ENCODE peak calls at places on chromosome 11, in five cellular contexts. U, N, R, F and Z are unnamed samples.

GRCh38 chr11:78268516-78269410 is 80.0 kb downstream of the USP35 start:
- DNase-seq in U (no peak), N (no peak), R (no peak), F (no peak), Z (no peak)

GRCh38 chr11:128326791-128327190 is 260.6 kb downstream of the ETS1 start:
- DNase-seq in U (no peak), N (no peak), R (no peak), F (no peak), Z (no peak)

GRCh38 chr11:74116719-74117118 is 54.1 kb downstream of the C2CD3 start:
- DNase-seq in U (no peak), N (no peak), R (no peak), F (no peak), Z (no peak)

GRCh38 chr11:120141144-120142071 is 3.5 kb upstream of the TRIM29 start:
- DNase-seq in U (no peak), N (no peak), R (no peak), F (no peak), Z (no peak)

GRCh38 chr11:104907521-104908185 is 9.4 kb upstream of the CASP12 start:
- DNase-seq in U (no peak), N (no peak), R (no peak), F (no peak), Z (no peak)

GRCh38 chr11:60902625-60903024 is 3.8 kb downstream of the PRPF19 start:
- DNase-seq in U (no peak), N (no peak), R (no peak), F (no peak), Z (no peak)

GRCh38 chr11:61021661-61022212 is 50.3 kb downstream of the CD6 start:
- DNase-seq in U (no peak), N (peak; percentile 75), R (peak; percentile 78), F (peak; percentile 76), Z (no peak)

GRCh38 chr11:75240381-75241035 is at the start of gene TPBGL:
- DNase-seq in U (peak; percentile 57), N (no peak), R (peak; percentile 20), F (no peak), Z (peak; percentile 12)

GRCh38 chr11:77207618-77208313 is 79.7 kb downstream of the MYO7A start:
- DNase-seq in U (no peak), N (no peak), R (no peak), F (no peak), Z (no peak)

GRCh38 chr11:61148016-61148640 is 13.1 kb downstream of the VPS37C start:
- DNase-seq in U (no peak), N (no peak), R (no peak), F (no peak), Z (peak; percentile 84)

GRCh38 chr11:72297828-72298227 is 53.9 kb upstream of the PHOX2A start:
- DNase-seq in U (no peak), N (no peak), R (no peak), F (no peak), Z (no peak)

GRCh38 chr11:65439331-65440181 is 17.0 kb downstream of the NEAT1 start:
- DNase-seq in U (no peak), N (no peak), R (no peak), F (no peak), Z (peak; percentile 38)

GRCh38 chr11:83566948-83567347 is 280.8 kb upstream of the CCDC90B start:
- DNase-seq in U (no peak), N (no peak), R (no peak), F (no peak), Z (no peak)

GRCh38 chr11:118605116-118605867 is 2.1 kb upstream of the PHLDB1 start:
- DNase-seq in U (no peak), N (peak; percentile 62), R (no peak), F (no peak), Z (no peak)

GRCh38 chr11:111917312-111917711 is 1.4 kb upstream of the C11orf52 start:
- DNase-seq in U (no peak), N (no peak), R (no peak), F (no peak), Z (no peak)

GRCh38 chr11:26229270-26229669 is 102.7 kb upstream of the ANO3 start:
- DNase-seq in U (no peak), N (no peak), R (no peak), F (no peak), Z (peak; percentile 90)

GRCh38 chr11:45162916-45163879 is 16.8 kb downstream of the PRDM11 start:
- DNase-seq in U (no peak), N (no peak), R (no peak), F (no peak), Z (no peak)

GRCh38 chr11:114218508-114218907 is 77.7 kb upstream of the NNMT start:
- DNase-seq in U (no peak), N (no peak), R (no peak), F (no peak), Z (no peak)

GRCh38 chr11:117144477-117145392 is 648 bp downstream of the PAFAH1B2 start:
- DNase-seq in U (peak; percentile 3), N (peak; percentile 61), R (no peak), F (peak; percentile 20), Z (peak; percentile 76)

GRCh38 chr11:1515082-1516060 is 28.8 kb upstream of the MOB2 start:
- DNase-seq in U (peak; percentile 72), N (peak; percentile 82), R (peak; percentile 38), F (peak; percentile 85), Z (peak; percentile 60)

GRCh38 chr11:27977031-27977430 is 130.9 kb downstream of the KIF18A start:
- DNase-seq in U (no peak), N (no peak), R (no peak), F (no peak), Z (no peak)

GRCh38 chr11:33692013-33692504 is 8.6 kb downstream of the C11orf91 start:
- DNase-seq in U (no peak), N (peak; percentile 59), R (no peak), F (no peak), Z (peak; percentile 98)

GRCh38 chr11:132858203-132858602 is 674.1 kb downstream of the OPCML start:
- DNase-seq in U (no peak), N (no peak), R (no peak), F (no peak), Z (no peak)

GRCh38 chr11:12243511-12243910 is 133.1 kb downstream of the MICAL2 start:
- DNase-seq in U (no peak), N (no peak), R (no peak), F (no peak), Z (no peak)